ENCODE peak calls at places on chromosomes 4 and X, in eight cellular contexts. One of them, this sample, is unnamed.

GRCh38 chr4:158035662-158036195 is 137.1 kb downstream of the GASK1B start:
- DNase-seq in glomerular endothelial cell: no peak
- DNase-seq in AG04450: no peak
- DNase-seq in fibroblast of lung: no peak
- DNase-seq in HS-5: no peak
- DNase-seq in posterior vena cava: no peak
- DNase-seq in stimulated activated CD4-positive, alpha-beta T cell treated with anti-CD3 and anti-CD28 coated beads, Interleukin-1b, Interleukin-23, amount 100 ng/mL, for 24 hours: no peak
- DNase-seq in fibroblast of pulmonary artery: no peak
- DNase-seq in this sample: no peak

GRCh38 chr4:17704020-17704657 is 77.3 kb downstream of the FAM184B start:
- DNase-seq in fibroblast of lung: no peak
- DNase-seq in posterior vena cava: no peak
- DNase-seq in stimulated activated CD4-positive, alpha-beta T cell treated with anti-CD3 and anti-CD28 coated beads, Interleukin-1b, Interleukin-23, amount 100 ng/mL, for 24 hours: no peak
- DNase-seq in glomerular endothelial cell: no peak
- DNase-seq in fibroblast of pulmonary artery: no peak
- DNase-seq in HS-5: no peak
- DNase-seq in AG04450: no peak
- DNase-seq in this sample: no peak

GRCh38 chr4:160481696-160482330 is 1378.9 kb downstream of the RAPGEF2 start:
- DNase-seq in AG04450: no peak
- DNase-seq in stimulated activated CD4-positive, alpha-beta T cell treated with anti-CD3 and anti-CD28 coated beads, Interleukin-1b, Interleukin-23, amount 100 ng/mL, for 24 hours: no peak
- DNase-seq in posterior vena cava: no peak
- DNase-seq in glomerular endothelial cell: no peak
- DNase-seq in fibroblast of lung: no peak
- DNase-seq in HS-5: no peak
- DNase-seq in fibroblast of pulmonary artery: no peak
- DNase-seq in this sample: no peak

GRCh38 chr4:139525414-139525813 is 30.6 kb downstream of the SETD7 start:
- DNase-seq in fibroblast of lung: no peak
- DNase-seq in fibroblast of pulmonary artery: no peak
- DNase-seq in posterior vena cava: no peak
- DNase-seq in stimulated activated CD4-positive, alpha-beta T cell treated with anti-CD3 and anti-CD28 coated beads, Interleukin-1b, Interleukin-23, amount 100 ng/mL, for 24 hours: no peak
- DNase-seq in HS-5: no peak
- DNase-seq in AG04450: no peak
- DNase-seq in glomerular endothelial cell: no peak
- DNase-seq in this sample: no peak

GRCh38 chr4:55175779-55176231 is 50.4 kb upstream of the KDR start:
- DNase-seq in fibroblast of pulmonary artery: peak
- DNase-seq in fibroblast of lung: peak
- DNase-seq in HS-5: peak
- DNase-seq in stimulated activated CD4-positive, alpha-beta T cell treated with anti-CD3 and anti-CD28 coated beads, Interleukin-1b, Interleukin-23, amount 100 ng/mL, for 24 hours: no peak
- DNase-seq in AG04450: no peak
- DNase-seq in posterior vena cava: no peak
- DNase-seq in glomerular endothelial cell: no peak
- DNase-seq in this sample: no peak

GRCh38 chr4:147543039-147543438 is 62.1 kb downstream of the EDNRA start:
- DNase-seq in HS-5: no peak
- DNase-seq in posterior vena cava: no peak
- DNase-seq in fibroblast of lung: peak
- DNase-seq in glomerular endothelial cell: no peak
- DNase-seq in AG04450: no peak
- DNase-seq in fibroblast of pulmonary artery: no peak
- DNase-seq in stimulated activated CD4-positive, alpha-beta T cell treated with anti-CD3 and anti-CD28 coated beads, Interleukin-1b, Interleukin-23, amount 100 ng/mL, for 24 hours: no peak
- DNase-seq in this sample: no peak

GRCh38 chr4:16881151-16881884 is 17.1 kb downstream of the LDB2 start:
- DNase-seq in AG04450: no peak
- DNase-seq in fibroblast of pulmonary artery: no peak
- DNase-seq in glomerular endothelial cell: no peak
- DNase-seq in posterior vena cava: no peak
- DNase-seq in stimulated activated CD4-positive, alpha-beta T cell treated with anti-CD3 and anti-CD28 coated beads, Interleukin-1b, Interleukin-23, amount 100 ng/mL, for 24 hours: no peak
- DNase-seq in fibroblast of lung: no peak
- DNase-seq in HS-5: no peak
- DNase-seq in this sample: no peak

GRCh38 chr4:108272046-108272445 is 103.3 kb upstream of the LEF1 start:
- DNase-seq in fibroblast of pulmonary artery: no peak
- DNase-seq in posterior vena cava: no peak
- DNase-seq in HS-5: no peak
- DNase-seq in stimulated activated CD4-positive, alpha-beta T cell treated with anti-CD3 and anti-CD28 coated beads, Interleukin-1b, Interleukin-23, amount 100 ng/mL, for 24 hours: no peak
- DNase-seq in AG04450: no peak
- DNase-seq in fibroblast of lung: peak
- DNase-seq in glomerular endothelial cell: no peak
- DNase-seq in this sample: no peak

GRCh38 chrX:119728487-119728886 is 29.9 kb upstream of the SOWAHD start:
- DNase-seq in fibroblast of pulmonary artery: no peak
- DNase-seq in glomerular endothelial cell: no peak
- DNase-seq in HS-5: no peak
- DNase-seq in AG04450: no peak
- DNase-seq in fibroblast of lung: no peak
- DNase-seq in stimulated activated CD4-positive, alpha-beta T cell treated with anti-CD3 and anti-CD28 coated beads, Interleukin-1b, Interleukin-23, amount 100 ng/mL, for 24 hours: no peak
- DNase-seq in posterior vena cava: no peak
- DNase-seq in this sample: no peak

GRCh38 chrX:16511776-16512400 is 138.1 kb upstream of the S100G start:
- DNase-seq in fibroblast of pulmonary artery: peak
- DNase-seq in stimulated activated CD4-positive, alpha-beta T cell treated with anti-CD3 and anti-CD28 coated beads, Interleukin-1b, Interleukin-23, amount 100 ng/mL, for 24 hours: no peak
- DNase-seq in posterior vena cava: no peak
- DNase-seq in glomerular endothelial cell: peak
- DNase-seq in HS-5: no peak
- DNase-seq in AG04450: no peak
- DNase-seq in fibroblast of lung: peak
- DNase-seq in this sample: no peak

GRCh38 chr4:158428242-158428641 is 93.4 kb upstream of the RXFP1 start:
- DNase-seq in stimulated activated CD4-positive, alpha-beta T cell treated with anti-CD3 and anti-CD28 coated beads, Interleukin-1b, Interleukin-23, amount 100 ng/mL, for 24 hours: no peak
- DNase-seq in glomerular endothelial cell: no peak
- DNase-seq in posterior vena cava: no peak
- DNase-seq in AG04450: no peak
- DNase-seq in fibroblast of lung: peak
- DNase-seq in HS-5: no peak
- DNase-seq in fibroblast of pulmonary artery: peak
- DNase-seq in this sample: no peak

GRCh38 chrX:117010243-117010642 is 547.5 kb upstream of the CT83 start:
- DNase-seq in AG04450: no peak
- DNase-seq in posterior vena cava: no peak
- DNase-seq in fibroblast of lung: no peak
- DNase-seq in fibroblast of pulmonary artery: no peak
- DNase-seq in glomerular endothelial cell: no peak
- DNase-seq in HS-5: no peak
- DNase-seq in stimulated activated CD4-positive, alpha-beta T cell treated with anti-CD3 and anti-CD28 coated beads, Interleukin-1b, Interleukin-23, amount 100 ng/mL, for 24 hours: no peak
- DNase-seq in this sample: no peak

GRCh38 chrX:8987672-8988250 is 46.2 kb downstream of the FAM9B start:
- DNase-seq in fibroblast of pulmonary artery: no peak
- DNase-seq in stimulated activated CD4-positive, alpha-beta T cell treated with anti-CD3 and anti-CD28 coated beads, Interleukin-1b, Interleukin-23, amount 100 ng/mL, for 24 hours: no peak
- DNase-seq in HS-5: no peak
- DNase-seq in glomerular endothelial cell: no peak
- DNase-seq in posterior vena cava: no peak
- DNase-seq in fibroblast of lung: no peak
- DNase-seq in AG04450: no peak
- DNase-seq in this sample: no peak

This sample was measured in GM18507.